ENCODE peak calls at places on chromosomes 2 and 18, in seven cellular contexts. One of them, this sample, is unnamed.

GRCh38 chr2:64222351-64222750 is 78.1 kb upstream of the PELI1 start:
- DNase-seq in fibroblast of the aortic adventitia: peak; percentile 83
- DNase-seq in thoracic aorta: no peak
- DNase-seq in endodermal cell: no peak
- DNase-seq in left ventricle myocardium inferior: no peak
- DNase-seq in RWPE1: no peak
- DNase-seq in K562: no peak
- DNase-seq in this sample: no peak

GRCh38 chr2:38626326-38627031 is 23.8 kb upstream of the HNRNPLL start:
- DNase-seq in fibroblast of the aortic adventitia: no peak
- DNase-seq in thoracic aorta: no peak
- DNase-seq in endodermal cell: no peak
- DNase-seq in left ventricle myocardium inferior: no peak
- DNase-seq in RWPE1: no peak
- DNase-seq in K562: no peak
- DNase-seq in this sample: no peak

GRCh38 chr2:222915092-222915957 is 54.5 kb downstream of the ACSL3 start:
- DNase-seq in fibroblast of the aortic adventitia: peak; percentile 66
- DNase-seq in thoracic aorta: no peak
- DNase-seq in endodermal cell: no peak
- DNase-seq in left ventricle myocardium inferior: no peak
- DNase-seq in RWPE1: no peak
- DNase-seq in K562: no peak
- DNase-seq in this sample: no peak

GRCh38 chr2:120241709-120242108 is 10.9 kb upstream of the RALB start:
- DNase-seq in fibroblast of the aortic adventitia: no peak
- DNase-seq in thoracic aorta: no peak
- DNase-seq in endodermal cell: no peak
- DNase-seq in left ventricle myocardium inferior: no peak
- DNase-seq in RWPE1: no peak
- DNase-seq in K562: no peak
- DNase-seq in this sample: no peak

GRCh38 chr2:156110890-156111289 is 221.6 kb downstream of the NR4A2 start:
- DNase-seq in fibroblast of the aortic adventitia: no peak
- DNase-seq in thoracic aorta: no peak
- DNase-seq in endodermal cell: peak; percentile 88
- DNase-seq in left ventricle myocardium inferior: no peak
- DNase-seq in RWPE1: no peak
- DNase-seq in K562: no peak
- DNase-seq in this sample: no peak

GRCh38 chr2:240595381-240596079 is 9.0 kb downstream of the CAPN10 start:
- DNase-seq in fibroblast of the aortic adventitia: no peak
- DNase-seq in thoracic aorta: no peak
- DNase-seq in endodermal cell: peak; percentile 89
- DNase-seq in left ventricle myocardium inferior: no peak
- DNase-seq in RWPE1: no peak
- DNase-seq in K562: peak; percentile 50
- DNase-seq in this sample: no peak

GRCh38 chr2:148666555-148666954 is 22.0 kb downstream of the EPC2 start:
- DNase-seq in fibroblast of the aortic adventitia: no peak
- DNase-seq in thoracic aorta: no peak
- DNase-seq in endodermal cell: no peak
- DNase-seq in left ventricle myocardium inferior: no peak
- DNase-seq in RWPE1: no peak
- DNase-seq in K562: no peak
- DNase-seq in this sample: no peak

GRCh38 chr2:149049142-149049541 is 10.6 kb downstream of the LYPD6B start:
- DNase-seq in fibroblast of the aortic adventitia: peak; percentile 21
- DNase-seq in thoracic aorta: no peak
- DNase-seq in endodermal cell: no peak
- DNase-seq in left ventricle myocardium inferior: no peak
- DNase-seq in RWPE1: no peak
- DNase-seq in K562: no peak
- DNase-seq in this sample: no peak

GRCh38 chr2:194323740-194324139 is 1333.3 kb upstream of the SLC39A10 start:
- DNase-seq in fibroblast of the aortic adventitia: no peak
- DNase-seq in thoracic aorta: no peak
- DNase-seq in endodermal cell: no peak
- DNase-seq in left ventricle myocardium inferior: no peak
- DNase-seq in RWPE1: no peak
- DNase-seq in K562: no peak
- DNase-seq in this sample: no peak

GRCh38 chr18:78912336-78912735 is 67.3 kb upstream of the SALL3 start:
- DNase-seq in fibroblast of the aortic adventitia: no peak
- DNase-seq in thoracic aorta: no peak
- DNase-seq in endodermal cell: peak; percentile 14
- DNase-seq in left ventricle myocardium inferior: no peak
- DNase-seq in RWPE1: no peak
- DNase-seq in K562: no peak
- DNase-seq in this sample: peak; percentile 69

GRCh38 chr2:106561803-106562202 is 74.6 kb downstream of the CD8B2 start:
- DNase-seq in fibroblast of the aortic adventitia: no peak
- DNase-seq in thoracic aorta: no peak
- DNase-seq in endodermal cell: no peak
- DNase-seq in left ventricle myocardium inferior: no peak
- DNase-seq in RWPE1: no peak
- DNase-seq in K562: no peak
- DNase-seq in this sample: no peak

GRCh38 chr2:240302933-240303332 is 132.5 kb upstream of the GPC1 start:
- DNase-seq in fibroblast of the aortic adventitia: no peak
- DNase-seq in thoracic aorta: no peak
- DNase-seq in endodermal cell: no peak
- DNase-seq in left ventricle myocardium inferior: no peak
- DNase-seq in RWPE1: no peak
- DNase-seq in K562: no peak
- DNase-seq in this sample: no peak

GRCh38 chr2:46347649-46348280 is 50.6 kb downstream of the EPAS1 start:
- DNase-seq in fibroblast of the aortic adventitia: no peak
- DNase-seq in thoracic aorta: no peak
- DNase-seq in endodermal cell: no peak
- DNase-seq in left ventricle myocardium inferior: no peak
- DNase-seq in RWPE1: no peak
- DNase-seq in K562: no peak
- DNase-seq in this sample: no peak

GRCh38 chr2:232300894-232301387 is 77.6 kb upstream of the ALPP start:
- DNase-seq in fibroblast of the aortic adventitia: no peak
- DNase-seq in thoracic aorta: no peak
- DNase-seq in endodermal cell: no peak
- DNase-seq in left ventricle myocardium inferior: no peak
- DNase-seq in RWPE1: peak; percentile 26
- DNase-seq in K562: no peak
- DNase-seq in this sample: no peak

GRCh38 chr2:218882866-218883366 is 2.3 kb downstream of the WNT10A start:
- DNase-seq in fibroblast of the aortic adventitia: no peak
- DNase-seq in thoracic aorta: no peak
- DNase-seq in endodermal cell: peak; percentile 53
- DNase-seq in left ventricle myocardium inferior: no peak
- DNase-seq in RWPE1: peak; percentile 71
- DNase-seq in K562: no peak
- DNase-seq in this sample: no peak

GRCh38 chr2:189836644-189837043 is 52.4 kb downstream of the PMS1 start:
- DNase-seq in fibroblast of the aortic adventitia: peak; percentile 93
- DNase-seq in thoracic aorta: no peak
- DNase-seq in endodermal cell: no peak
- DNase-seq in left ventricle myocardium inferior: no peak
- DNase-seq in RWPE1: peak; percentile 5
- DNase-seq in K562: no peak
- DNase-seq in this sample: no peak

GRCh38 chr2:26846334-26846863 is 1.5 kb upstream of the DPYSL5 start:
- DNase-seq in fibroblast of the aortic adventitia: peak; percentile 79
- DNase-seq in thoracic aorta: no peak
- DNase-seq in endodermal cell: peak; percentile 90
- DNase-seq in left ventricle myocardium inferior: peak; percentile 60
- DNase-seq in RWPE1: peak; percentile 72
- DNase-seq in K562: peak; percentile 65
- DNase-seq in this sample: no peak

GRCh38 chr2:111617804-111618576 is 266.0 kb downstream of the ANAPC1 start:
- DNase-seq in fibroblast of the aortic adventitia: peak; percentile 90
- DNase-seq in thoracic aorta: no peak
- DNase-seq in endodermal cell: no peak
- DNase-seq in left ventricle myocardium inferior: peak; percentile 45
- DNase-seq in RWPE1: no peak
- DNase-seq in K562: no peak
- DNase-seq in this sample: peak; percentile 85

GRCh38 chr2:184186436-184186835 is 411.9 kb upstream of the ZNF804A start:
- DNase-seq in fibroblast of the aortic adventitia: no peak
- DNase-seq in thoracic aorta: no peak
- DNase-seq in endodermal cell: no peak
- DNase-seq in left ventricle myocardium inferior: no peak
- DNase-seq in RWPE1: no peak
- DNase-seq in K562: no peak
- DNase-seq in this sample: no peak

DNA sequence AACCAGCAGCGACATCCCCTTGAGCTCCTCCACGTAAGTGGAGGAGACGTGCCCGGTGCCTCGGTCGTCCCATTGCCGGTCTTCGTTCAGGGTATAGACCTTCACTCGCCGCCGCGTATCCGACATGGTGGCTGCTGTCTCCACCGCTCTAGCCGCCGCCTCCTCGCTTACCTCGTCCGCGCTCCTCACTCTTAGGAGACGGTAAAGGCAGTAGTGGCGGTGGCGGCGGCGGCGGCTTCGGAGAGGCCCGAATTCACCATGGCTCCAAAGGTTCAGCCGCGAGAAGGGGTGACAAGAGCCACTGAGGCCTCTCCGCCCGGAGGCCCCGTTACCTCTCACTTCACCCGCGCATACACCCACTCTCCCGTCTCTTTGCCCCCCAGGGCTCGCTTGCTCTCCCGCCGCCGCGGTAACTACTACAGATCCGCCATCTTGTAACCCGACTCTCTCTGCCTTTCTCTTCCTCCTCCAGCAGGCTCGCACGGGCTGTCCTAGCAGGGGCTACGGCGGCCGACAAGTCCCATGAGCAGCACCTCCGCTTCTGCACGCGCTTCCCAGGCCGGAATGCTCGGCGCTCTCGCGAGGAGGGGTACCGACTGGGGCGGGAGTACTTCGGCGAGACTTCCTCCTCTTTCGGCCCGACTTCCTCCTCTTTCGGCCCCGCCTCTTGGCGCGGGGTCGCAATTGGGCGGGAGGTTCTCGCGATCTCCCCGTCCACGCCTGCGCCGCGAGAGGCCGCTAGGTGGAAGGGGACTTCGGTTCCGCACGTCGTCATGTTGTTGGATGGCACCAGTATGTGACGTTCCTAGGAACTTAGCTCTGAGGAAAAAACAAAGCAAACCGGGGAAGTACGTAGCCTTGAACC is at the start of gene PPP4R3B:
- DNase-seq in fibroblast of the aortic adventitia: peak; percentile 99
- DNase-seq in thoracic aorta: peak; percentile 96
- DNase-seq in endodermal cell: peak; percentile 100
- DNase-seq in left ventricle myocardium inferior: peak; percentile 100
- DNase-seq in RWPE1: peak; percentile 96
- DNase-seq in K562: peak; percentile 91
- DNase-seq in this sample: peak; percentile 100
- TF ChIP-seq CTCF in fibroblast of the aortic adventitia: peak; percentile 49
- TF ChIP-seq CTCF in thoracic aorta: peak; percentile 62
- TF ChIP-seq CTCF in endodermal cell: peak; percentile 59
- TF ChIP-seq CTCF in left ventricle myocardium inferior: peak; percentile 68
- TF ChIP-seq CTCF in RWPE1: peak; percentile 15
- TF ChIP-seq CTCF in K562: peak; percentile 49
- TF ChIP-seq CTCF in this sample: peak; percentile 40

GRCh38 chr18:29874519-29875098 is 1167.9 kb downstream of the DSC3 start:
- DNase-seq in fibroblast of the aortic adventitia: peak; percentile 42
- DNase-seq in thoracic aorta: no peak
- DNase-seq in endodermal cell: peak; percentile 71
- DNase-seq in left ventricle myocardium inferior: no peak
- DNase-seq in RWPE1: peak; percentile 4
- DNase-seq in K562: peak; percentile 13
- DNase-seq in this sample: no peak
- TF ChIP-seq CTCF in fibroblast of the aortic adventitia: peak; percentile 37
- TF ChIP-seq CTCF in thoracic aorta: no peak
- TF ChIP-seq CTCF in endodermal cell: peak; percentile 84
- TF ChIP-seq CTCF in left ventricle myocardium inferior: peak; percentile 38
- TF ChIP-seq CTCF in RWPE1: peak; percentile 56
- TF ChIP-seq CTCF in K562: peak; percentile 60
- TF ChIP-seq CTCF in this sample: peak; percentile 84

GRCh38 chr18:25233582-25234362 is 118.2 kb downstream of the ZNF521 start:
- DNase-seq in fibroblast of the aortic adventitia: peak; percentile 89
- DNase-seq in thoracic aorta: no peak
- DNase-seq in endodermal cell: no peak
- DNase-seq in left ventricle myocardium inferior: no peak
- DNase-seq in RWPE1: no peak
- DNase-seq in K562: no peak
- DNase-seq in this sample: no peak

GRCh38 chr18:25234740-25235345 is 117.1 kb downstream of the ZNF521 start:
- DNase-seq in fibroblast of the aortic adventitia: no peak
- DNase-seq in thoracic aorta: no peak
- DNase-seq in endodermal cell: no peak
- DNase-seq in left ventricle myocardium inferior: no peak
- DNase-seq in RWPE1: no peak
- DNase-seq in K562: no peak
- DNase-seq in this sample: no peak

GRCh38 chr18:25236736-25237135 is 115.2 kb downstream of the ZNF521 start:
- DNase-seq in fibroblast of the aortic adventitia: no peak
- DNase-seq in thoracic aorta: no peak
- DNase-seq in endodermal cell: no peak
- DNase-seq in left ventricle myocardium inferior: no peak
- DNase-seq in RWPE1: no peak
- DNase-seq in K562: no peak
- DNase-seq in this sample: no peak

GRCh38 chr18:25234363-25234639 is 117.7 kb downstream of the ZNF521 start:
- DNase-seq in fibroblast of the aortic adventitia: no peak
- DNase-seq in thoracic aorta: no peak
- DNase-seq in endodermal cell: no peak
- DNase-seq in left ventricle myocardium inferior: no peak
- DNase-seq in RWPE1: no peak
- DNase-seq in K562: no peak
- DNase-seq in this sample: no peak

DNA sequence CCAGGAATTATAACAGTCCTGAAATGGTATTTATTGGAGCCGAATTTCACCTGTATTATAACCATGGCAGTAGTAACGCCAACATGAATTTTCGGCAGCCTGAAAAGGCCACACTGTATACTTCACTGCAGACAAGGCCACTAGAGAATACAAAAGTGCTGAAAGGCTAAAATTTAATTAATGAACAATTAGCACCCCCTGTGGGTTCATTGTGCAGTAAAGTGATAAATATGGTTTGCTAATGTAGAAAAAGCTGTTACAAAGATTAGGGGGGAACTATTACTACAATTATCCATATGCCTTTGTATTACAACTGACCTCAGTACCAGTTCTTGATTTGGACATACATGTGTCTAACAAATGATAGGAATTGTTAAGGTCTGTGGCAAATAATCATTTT is 116.3 kb downstream of the ZNF521 start:
- DNase-seq in fibroblast of the aortic adventitia: no peak
- DNase-seq in thoracic aorta: no peak
- DNase-seq in endodermal cell: no peak
- DNase-seq in left ventricle myocardium inferior: no peak
- DNase-seq in RWPE1: no peak
- DNase-seq in K562: no peak
- DNase-seq in this sample: no peak
- TF ChIP-seq CTCF in fibroblast of the aortic adventitia: no peak
- TF ChIP-seq CTCF in thoracic aorta: no peak
- TF ChIP-seq CTCF in endodermal cell: no peak
- TF ChIP-seq CTCF in left ventricle myocardium inferior: peak; percentile 14
- TF ChIP-seq CTCF in RWPE1: no peak
- TF ChIP-seq CTCF in K562: peak; percentile 35
- TF ChIP-seq CTCF in this sample: no peak

GRCh38 chr18:11040823-11041712 is 108.3 kb downstream of the PIEZO2 start:
- DNase-seq in fibroblast of the aortic adventitia: peak; percentile 76
- DNase-seq in thoracic aorta: no peak
- DNase-seq in endodermal cell: peak; percentile 86
- DNase-seq in left ventricle myocardium inferior: no peak
- DNase-seq in RWPE1: peak; percentile 57
- DNase-seq in K562: peak; percentile 43
- DNase-seq in this sample: no peak
- TF ChIP-seq CTCF in fibroblast of the aortic adventitia: peak; percentile 84
- TF ChIP-seq CTCF in thoracic aorta: peak; percentile 65
- TF ChIP-seq CTCF in endodermal cell: peak; percentile 91
- TF ChIP-seq CTCF in left ventricle myocardium inferior: peak; percentile 81
- TF ChIP-seq CTCF in RWPE1: peak; percentile 65
- TF ChIP-seq CTCF in K562: peak; percentile 69
- TF ChIP-seq CTCF in this sample: peak; percentile 83